ENCODE peak calls at places on chromosomes 1 and 21, in five cellular contexts. One of them, this sample, is unnamed.

GRCh38 chr1:113388621-113389355 is 1.5 kb upstream of the MAGI3 start:
- DNase-seq in GM12865: peak; percentile 10
- DNase-seq in AG09309: no peak
- DNase-seq in NCI-H2107: no peak
- DNase-seq in tibial artery: no peak
- DNase-seq in this sample: peak; percentile 45

GRCh38 chr1:98669355-98670296 is 8.1 kb downstream of the SNX7 start:
- DNase-seq in GM12865: no peak
- DNase-seq in AG09309: no peak
- DNase-seq in NCI-H2107: no peak
- DNase-seq in tibial artery: no peak
- DNase-seq in this sample: no peak

GRCh38 chr1:205488074-205488723 is 16.3 kb upstream of the CDK18 start:
- DNase-seq in GM12865: peak; percentile 59
- DNase-seq in AG09309: peak; percentile 16
- DNase-seq in NCI-H2107: peak; percentile 58
- DNase-seq in tibial artery: peak; percentile 72
- DNase-seq in this sample: no peak

GRCh38 chr1:160046494-160047115 is 14.8 kb upstream of the PIGM start:
- DNase-seq in GM12865: peak; percentile 45
- DNase-seq in AG09309: no peak
- DNase-seq in NCI-H2107: no peak
- DNase-seq in tibial artery: peak; percentile 73
- DNase-seq in this sample: peak; percentile 57

GRCh38 chr1:241310451-241310850 is 46.6 kb downstream of the RGS7 start:
- DNase-seq in GM12865: no peak
- DNase-seq in AG09309: peak; percentile 61
- DNase-seq in NCI-H2107: no peak
- DNase-seq in tibial artery: no peak
- DNase-seq in this sample: no peak

GRCh38 chr1:211944733-211945500 is 90.4 kb downstream of the INTS7 start:
- DNase-seq in GM12865: no peak
- DNase-seq in AG09309: no peak
- DNase-seq in NCI-H2107: no peak
- DNase-seq in tibial artery: no peak
- DNase-seq in this sample: peak; percentile 77

GRCh38 chr21:26167593-26167992 is 3.0 kb downstream of the APP start:
- DNase-seq in GM12865: no peak
- DNase-seq in AG09309: no peak
- DNase-seq in NCI-H2107: no peak
- DNase-seq in tibial artery: no peak
- DNase-seq in this sample: no peak

GRCh38 chr1:200290010-200290685 is 119.7 kb downstream of the ZNF281 start:
- DNase-seq in GM12865: peak; percentile 37
- DNase-seq in AG09309: no peak
- DNase-seq in NCI-H2107: no peak
- DNase-seq in tibial artery: no peak
- DNase-seq in this sample: no peak

GRCh38 chr1:171460018-171460585 is 25.2 kb upstream of the PRRC2C start:
- DNase-seq in GM12865: no peak
- DNase-seq in AG09309: no peak
- DNase-seq in NCI-H2107: no peak
- DNase-seq in tibial artery: no peak
- DNase-seq in this sample: no peak

GRCh38 chr1:153025797-153026196 is 5.2 kb upstream of the SPRR1B start:
- DNase-seq in GM12865: no peak
- DNase-seq in AG09309: no peak
- DNase-seq in NCI-H2107: no peak
- DNase-seq in tibial artery: no peak
- DNase-seq in this sample: no peak

GRCh38 chr21:43741425-43742096 is 22.6 kb downstream of the PDXK start:
- DNase-seq in GM12865: no peak
- DNase-seq in AG09309: no peak
- DNase-seq in NCI-H2107: no peak
- DNase-seq in tibial artery: no peak
- DNase-seq in this sample: no peak

GRCh38 chr1:103353391-103353790 is 172.1 kb upstream of the RNPC3 start:
- DNase-seq in GM12865: no peak
- DNase-seq in AG09309: peak; percentile 37
- DNase-seq in NCI-H2107: no peak
- DNase-seq in tibial artery: no peak
- DNase-seq in this sample: no peak